ENCODE peak calls at places on chromosomes 13 and 19, in nine cellular contexts. P is K562, Y is HCT116, F is body of pancreas, G is gastrocnemius medialis, B is heart left ventricle, M is right lobe of liver, D is IMR-90, J is A549. Q is an unnamed sample. For H3K9me3, the result is how much of the 10 kb centered on the place peaks cover.

GRCh38 chr19:6233827-6234511 is 45.8 kb downstream of the MLLT1 start:
- ATAC-seq in P (no peak), Y (no peak), F (no peak), G (peak), B (peak), M (peak), D (no peak), J (no peak), Q (peak)

GRCh38 chr19:51354742-51355148 is 11.4 kb downstream of the ETFB start:
- ATAC-seq in P (no peak), Y (no peak), F (no peak), G (no peak), B (no peak), M (no peak), D (no peak), J (no peak), Q (no peak)

GRCh38 chr19:3687393-3687773 is 12.9 kb downstream of the PIP5K1C start:
- ATAC-seq in P (no peak), Y (no peak), F (no peak), G (no peak), B (no peak), M (no peak), D (no peak), J (no peak), Q (no peak)

GRCh38 chr13:108155185-108156106 is 59.9 kb downstream of the LIG4 start:
- ATAC-seq in P (no peak), Y (peak), F (peak), G (no peak), B (peak), M (peak), D (peak), J (no peak), Q (no peak)

GRCh38 chr19:16118489-16119033 is 6.9 kb downstream of the RAB8A start:
- ATAC-seq in P (no peak), Y (no peak), F (no peak), G (no peak), B (peak), M (peak), D (no peak), J (no peak), Q (no peak)

GRCh38 chr19:19399733-19400438 is 5.6 kb upstream of the GATAD2A start:
- ATAC-seq in P (peak), Y (no peak), F (no peak), G (no peak), B (peak), M (peak), D (peak), J (no peak), Q (no peak)

GRCh38 chr13:94056362-94056990 is 423.0 kb downstream of the DCT start:
- ATAC-seq in P (no peak), Y (no peak), F (no peak), G (no peak), B (no peak), M (no peak), D (no peak), J (no peak), Q (no peak)

GRCh38 chr19:46218160-46218559 is 11.4 kb upstream of the IGFL1 start:
- ATAC-seq in P (peak), Y (peak), F (no peak), G (no peak), B (no peak), M (no peak), D (no peak), J (no peak), Q (no peak)

GRCh38 chr13:43316997-43317396 is 293.6 kb downstream of the DNAJC15 start:
- ATAC-seq in P (no peak), Y (no peak), F (no peak), G (peak), B (peak), M (peak), D (peak), J (no peak), Q (peak)

GRCh38 chr19:1482361-1483066 is 3.5 kb upstream of the C19orf25 start:
- ATAC-seq in P (no peak), Y (no peak), F (no peak), G (no peak), B (no peak), M (no peak), D (no peak), J (no peak), Q (no peak)

GRCh38 chr19:1481893-1482360 is 2.9 kb upstream of the C19orf25 start:
- ATAC-seq in P (no peak), Y (no peak), F (no peak), G (no peak), B (no peak), M (no peak), D (no peak), J (no peak), Q (no peak)

GRCh38 chr19:1481224-1481892 is 2.3 kb upstream of the C19orf25 start:
- ATAC-seq in P (no peak), Y (no peak), F (no peak), G (no peak), B (no peak), M (no peak), D (no peak), J (no peak), Q (no peak)

GRCh38 chr19:1475751-1476437 is 3.1 kb downstream of the C19orf25 start:
- ATAC-seq in P (no peak), Y (no peak), F (no peak), G (no peak), B (no peak), M (no peak), D (no peak), J (no peak), Q (no peak)

GRCh38 chr19:1478934-1479707 is at the start of gene C19orf25:
- ATAC-seq in P (peak), Y (peak), F (peak), G (peak), B (peak), M (peak), D (peak), J (peak), Q (peak)
- TF ChIP-seq POLR2A in P (peak), Y (peak), F (peak), G (peak), B (peak), M (peak), D (peak), J (peak), Q (peak)

GRCh38 chr19:42028304-42029216 is 34.5 kb upstream of the ATP1A3 start:
- ATAC-seq in P (peak), Y (peak), F (no peak), G (no peak), B (no peak), M (no peak), D (no peak), J (peak), Q (no peak)
- H3K9me3 ChIP-seq in P (under half), Y (under half), F (under half), G (under half), B (under half), M (under half), D (under half), J (under half), Q (under half)

GRCh38 chr13:102799544-102800144 is 725 bp downstream of the BIVM start:
- ATAC-seq in P (peak), Y (peak), F (peak), G (peak), B (peak), M (peak), D (peak), J (peak), Q (peak)

GRCh38 chr13:102800145-102801041 is 1.5 kb downstream of the BIVM start:
- ATAC-seq in P (peak), Y (peak), F (peak), G (peak), B (peak), M (peak), D (peak), J (peak), Q (peak)

GRCh38 chr13:102793583-102794355 is 5.0 kb downstream of the POGLUT2 start:
- ATAC-seq in P (no peak), Y (no peak), F (no peak), G (no peak), B (no peak), M (no peak), D (no peak), J (no peak), Q (no peak)

GRCh38 chr13:102798653-102799543 is at the start of the genes BIVM and POGLUT2:
- ATAC-seq in P (peak), Y (peak), F (peak), G (peak), B (peak), M (peak), D (peak), J (peak), Q (peak)
- TF ChIP-seq POLR2A in P (peak), Y (peak), F (no peak), G (no peak), B (peak), M (peak), D (no peak), J (peak), Q (no peak)

DNA sequence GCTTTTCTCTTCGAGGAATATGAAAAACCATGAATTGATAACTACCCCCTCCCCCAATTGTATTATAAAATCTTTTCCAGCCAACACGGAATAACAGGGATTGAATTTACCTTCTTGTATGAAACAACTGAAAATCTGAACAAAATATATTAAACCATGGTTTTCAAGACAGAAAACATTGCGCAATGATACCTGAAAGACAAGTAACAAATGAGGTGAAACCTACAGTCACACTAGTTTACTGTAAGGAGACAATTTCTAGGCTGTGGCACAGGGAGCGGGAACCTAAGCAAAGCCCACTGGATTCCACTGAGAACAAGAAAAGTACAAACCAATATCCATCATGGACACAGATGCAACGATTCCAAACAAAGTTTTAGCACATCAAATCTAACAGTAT is 53.4 kb downstream of the ZNF283 start:
- ATAC-seq in P (no peak), Y (no peak), F (no peak), G (no peak), B (no peak), M (no peak), D (no peak), J (no peak), Q (no peak)
- H3K9me3 ChIP-seq in P (under half), Y (under half), F (under half), G (half or more), B (under half), M (under half), D (under half), J (half or more), Q (under half)